ENCODE peak calls at places on chromosomes 12 and 14, in four cellular contexts. One of them, this sample, is unnamed.

GRCh38 chr12:14773685-14774073 is 29.6 kb downstream of the WBP11 start:
- DNase-seq in K562: no peak
- DNase-seq in ascending aorta: no peak
- DNase-seq in pancreas: no peak
- DNase-seq in this sample: no peak

GRCh38 chr14:72573725-72574426 is 320.0 kb downstream of the DPF3 start:
- DNase-seq in K562: no peak
- DNase-seq in ascending aorta: no peak
- DNase-seq in pancreas: peak
- DNase-seq in this sample: no peak

GRCh38 chr14:103108749-103109207 is 14.3 kb downstream of the EXOC3L4 start:
- DNase-seq in pancreas: no peak
- DNase-seq in ascending aorta: no peak
- DNase-seq in K562: peak
- DNase-seq in this sample: no peak

GRCh38 chr12:6069452-6070093 is 54.9 kb downstream of the VWF start:
- DNase-seq in ascending aorta: no peak
- DNase-seq in pancreas: no peak
- DNase-seq in K562: peak
- DNase-seq in this sample: peak

GRCh38 chr14:38481939-38482678 is 226.2 kb upstream of the CLEC14A start:
- DNase-seq in K562: no peak
- DNase-seq in ascending aorta: no peak
- DNase-seq in pancreas: no peak
- DNase-seq in this sample: peak

GRCh38 chr14:44030963-44031362 is 476.1 kb downstream of the FSCB start:
- DNase-seq in ascending aorta: no peak
- DNase-seq in K562: no peak
- DNase-seq in pancreas: no peak
- DNase-seq in this sample: no peak

GRCh38 chr12:120388711-120389431 is 19.9 kb upstream of the MSI1 start:
- DNase-seq in K562: no peak
- DNase-seq in ascending aorta: no peak
- DNase-seq in pancreas: no peak
- DNase-seq in this sample: no peak

GRCh38 chr12:26271889-26272492 is 76.6 kb downstream of the SSPN start:
- DNase-seq in ascending aorta: peak
- DNase-seq in pancreas: peak
- DNase-seq in K562: no peak
- DNase-seq in this sample: peak

GRCh38 chr12:6821674-6822433 is at the start of gene GPR162:
- DNase-seq in pancreas: no peak
- DNase-seq in ascending aorta: no peak
- DNase-seq in K562: peak
- DNase-seq in this sample: peak

GRCh38 chr12:104219361-104219892 is 3.8 kb downstream of the TXNRD1 start:
- DNase-seq in ascending aorta: no peak
- DNase-seq in K562: no peak
- DNase-seq in pancreas: no peak
- DNase-seq in this sample: no peak

GRCh38 chr14:31080060-31080459 is 53.9 kb upstream of the STRN3 start:
- DNase-seq in ascending aorta: no peak
- DNase-seq in K562: no peak
- DNase-seq in pancreas: no peak
- DNase-seq in this sample: no peak

GRCh38 chr12:49342914-49343731 is 3.6 kb upstream of the DNAJC22 start:
- DNase-seq in ascending aorta: no peak
- DNase-seq in K562: no peak
- DNase-seq in pancreas: peak
- DNase-seq in this sample: no peak

GRCh38 chr14:57869530-57870088 is 3.7 kb upstream of the SLC35F4 start:
- DNase-seq in pancreas: no peak
- DNase-seq in K562: no peak
- DNase-seq in ascending aorta: no peak
- DNase-seq in this sample: no peak

GRCh38 chr14:57863471-57863870 is 2.4 kb downstream of the SLC35F4 start:
- DNase-seq in pancreas: no peak
- DNase-seq in ascending aorta: no peak
- DNase-seq in K562: no peak
- DNase-seq in this sample: no peak

GRCh38 chr14:57865066-57865449 is 834 bp downstream of the SLC35F4 start:
- DNase-seq in ascending aorta: no peak
- DNase-seq in K562: no peak
- DNase-seq in pancreas: no peak
- DNase-seq in this sample: no peak

GRCh38 chr14:57865450-57866198 is at the start of gene SLC35F4:
- DNase-seq in ascending aorta: peak
- DNase-seq in K562: peak
- DNase-seq in pancreas: peak
- DNase-seq in this sample: no peak

DNA sequence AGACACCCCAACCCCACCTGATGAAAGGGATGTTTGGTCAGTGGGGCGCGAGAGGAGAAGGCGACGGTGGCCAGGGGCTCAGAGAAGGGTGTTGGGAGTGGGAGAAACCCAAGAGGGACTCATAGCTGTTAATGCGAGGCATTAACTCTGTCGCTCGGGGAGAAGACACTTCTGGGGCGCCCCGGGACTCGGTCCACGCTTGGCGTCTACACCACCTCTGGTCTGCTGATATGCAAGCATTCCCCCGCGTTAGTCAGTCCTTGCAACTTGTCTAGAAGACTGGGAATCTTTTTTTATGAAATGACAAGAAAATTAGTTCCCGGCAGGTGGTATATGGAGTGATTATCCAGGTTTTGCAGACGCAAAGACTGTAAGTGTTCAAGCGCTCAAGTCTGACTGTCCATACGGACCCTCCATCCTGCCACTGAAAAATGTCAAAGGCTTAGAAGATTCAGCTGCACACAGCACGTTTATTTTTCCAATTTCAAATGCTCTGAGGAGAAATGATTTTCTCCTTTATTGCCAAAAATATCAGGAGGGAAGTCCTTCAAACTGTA is 385 bp upstream of the SLC35F4 start:
- DNase-seq in pancreas: no peak
- DNase-seq in ascending aorta: no peak
- DNase-seq in K562: no peak
- DNase-seq in this sample: no peak
- H3K4me3 ChIP-seq in pancreas: peak
- H3K4me3 ChIP-seq in ascending aorta: peak
- H3K4me3 ChIP-seq in K562: no peak
- H3K4me3 ChIP-seq in this sample: no peak

GRCh38 chr14:70318635-70319013 is 40.9 kb downstream of the COX16 start:
- DNase-seq in pancreas: peak
- DNase-seq in K562: no peak
- DNase-seq in ascending aorta: no peak
- DNase-seq in this sample: no peak

GRCh38 chr14:70317091-70317968 is 42.2 kb downstream of the COX16 start:
- DNase-seq in ascending aorta: no peak
- DNase-seq in pancreas: peak
- DNase-seq in K562: no peak
- DNase-seq in this sample: no peak

GRCh38 chr14:70320294-70320693 is 39.2 kb downstream of the COX16 start:
- DNase-seq in pancreas: no peak
- DNase-seq in ascending aorta: no peak
- DNase-seq in K562: no peak
- DNase-seq in this sample: no peak

GRCh38 chr14:70315942-70316341 is 43.5 kb downstream of the COX16 start:
- DNase-seq in pancreas: no peak
- DNase-seq in ascending aorta: no peak
- DNase-seq in K562: no peak
- DNase-seq in this sample: no peak

GRCh38 chr14:70317969-70318634 is 41.4 kb downstream of the COX16 start:
- DNase-seq in K562: no peak
- DNase-seq in ascending aorta: no peak
- DNase-seq in pancreas: peak
- DNase-seq in this sample: no peak
- TF ChIP-seq CTCF in K562: peak
- TF ChIP-seq CTCF in ascending aorta: no peak
- TF ChIP-seq CTCF in pancreas: peak
- TF ChIP-seq CTCF in this sample: no peak

DNA sequence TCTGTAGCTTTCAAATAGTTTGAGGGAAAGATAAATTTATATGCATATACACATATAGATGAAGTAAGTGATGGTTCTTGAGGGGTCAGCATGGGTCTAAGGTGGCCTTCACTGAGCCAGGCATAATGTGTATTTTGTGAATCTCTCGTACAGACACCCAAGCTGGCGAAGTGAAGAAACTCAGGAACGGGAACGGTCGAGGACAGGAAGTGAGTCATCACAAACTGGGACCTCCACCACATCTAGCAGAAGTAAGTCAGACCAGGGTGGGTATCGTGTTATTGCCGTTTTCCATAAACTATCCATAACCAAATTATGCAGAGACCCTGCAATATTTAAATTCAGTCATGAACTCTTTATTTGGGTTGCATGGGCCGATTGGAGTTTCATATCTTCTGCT is 15.4 kb upstream of the TNS2 start:
- DNase-seq in pancreas: no peak
- DNase-seq in ascending aorta: no peak
- DNase-seq in K562: no peak
- DNase-seq in this sample: no peak
- H3K27ac ChIP-seq in pancreas: no peak
- H3K27ac ChIP-seq in ascending aorta: no peak
- H3K27ac ChIP-seq in K562: no peak
- H3K27ac ChIP-seq in this sample: no peak

DNA sequence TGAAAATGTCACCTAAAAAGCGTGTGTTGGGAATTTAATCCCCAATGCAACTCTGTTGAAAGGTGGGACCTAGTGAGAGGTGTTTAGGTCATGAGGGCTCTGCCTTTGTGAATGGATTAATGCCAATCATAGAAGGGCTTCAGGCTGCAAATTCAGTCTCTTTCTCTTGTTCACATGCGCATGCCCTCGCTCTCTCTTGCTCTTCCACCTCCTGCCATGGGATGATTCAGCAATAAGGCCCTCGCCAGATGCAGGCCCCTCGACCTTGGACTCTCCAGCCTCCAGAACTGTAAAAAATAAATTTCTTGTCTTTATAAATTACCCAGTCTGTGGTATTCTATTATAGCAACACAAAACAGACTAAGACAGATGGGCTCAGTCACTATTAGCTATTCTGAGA is 55.4 kb downstream of the PLXNC1 start:
- DNase-seq in ascending aorta: no peak
- DNase-seq in pancreas: no peak
- DNase-seq in K562: no peak
- DNase-seq in this sample: no peak
- H3K4me3 ChIP-seq in ascending aorta: no peak
- H3K4me3 ChIP-seq in pancreas: no peak
- H3K4me3 ChIP-seq in K562: no peak
- H3K4me3 ChIP-seq in this sample: no peak

DNA sequence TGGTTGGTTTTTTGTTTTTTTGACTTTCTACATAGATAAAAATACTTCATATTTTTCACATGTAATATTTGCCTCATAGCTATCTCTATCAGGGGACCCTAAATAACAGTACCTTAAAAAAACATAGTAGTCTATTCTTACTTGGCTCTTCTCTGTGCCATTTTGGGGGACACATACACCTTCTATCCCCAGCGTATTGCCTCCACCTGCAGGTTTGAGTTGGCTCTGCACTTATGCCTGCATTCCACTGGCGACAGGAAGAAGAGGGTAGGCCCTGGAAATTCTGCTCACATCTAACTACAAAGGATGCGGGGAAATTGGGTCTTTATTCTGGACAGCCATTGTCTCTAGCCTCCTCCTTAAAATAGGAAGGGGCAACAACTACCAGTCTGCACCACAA is 13.8 kb upstream of the IFI27L2 start:
- DNase-seq in ascending aorta: no peak
- DNase-seq in pancreas: no peak
- DNase-seq in K562: no peak
- DNase-seq in this sample: no peak
- TF ChIP-seq CTCF in ascending aorta: no peak
- TF ChIP-seq CTCF in pancreas: no peak
- TF ChIP-seq CTCF in K562: peak
- TF ChIP-seq CTCF in this sample: no peak

This sample was measured in lung.